ENCODE peak calls at places on chromosomes 7 and 10, in four cellular contexts. U is fibroblast of villous mesenchyme, C is lower lobe of right lung, O is OCI-LY7. F is an unnamed sample.

GRCh38 chr7:27172823-27173411 is 1.2 kb downstream of the HOXA10 start:
- DNase-seq in C (peak; percentile 40), O (no peak), U (peak; percentile 94), F (peak; percentile 88)

GRCh38 chr7:16062269-16062668 is 359.1 kb downstream of the CRPPA start:
- DNase-seq in O (no peak), U (peak; percentile 19), C (no peak), F (peak; percentile 63)

GRCh38 chr10:70441877-70442205 is 360 bp upstream of the NODAL start:
- DNase-seq in U (no peak), C (no peak), O (no peak), F (no peak)

GRCh38 chr7:27549621-27550020 is 113.1 kb downstream of the HIBADH start:
- DNase-seq in U (no peak), O (no peak), C (no peak), F (no peak)

GRCh38 chr7:104327534-104327933 is 869 bp upstream of the LHFPL3 start:
- DNase-seq in U (no peak), C (no peak), O (no peak), F (no peak)

GRCh38 chr10:123445336-123445735 is 220.8 kb upstream of the GPR26 start:
- DNase-seq in U (no peak), O (no peak), C (no peak), F (no peak)

GRCh38 chr10:74643586-74643956 is 182.8 kb upstream of the KAT6B start:
- DNase-seq in O (no peak), U (peak; percentile 1), C (no peak), F (no peak)

GRCh38 chr7:23645822-23646221 is 34.2 kb upstream of the FAM221A start:
- DNase-seq in U (no peak), C (no peak), O (no peak), F (no peak)

GRCh38 chr10:75405201-75406143 is 3.9 kb upstream of the ZNF503 start:
- DNase-seq in C (peak; percentile 76), U (no peak), O (no peak), F (no peak)

GRCh38 chr7:129831424-129832058 is 121.2 kb downstream of the UBE2H start:
- DNase-seq in C (no peak), O (no peak), U (peak; percentile 82), F (peak; percentile 93)

GRCh38 chr10:100847440-100847839 is 65.3 kb upstream of the SLF2 start:
- DNase-seq in O (no peak), U (no peak), C (no peak), F (peak; percentile 4)

GRCh38 chr7:56124981-56125380 is 8.8 kb upstream of the NUPR2 start:
- DNase-seq in O (no peak), C (no peak), U (no peak), F (no peak)

DNA sequence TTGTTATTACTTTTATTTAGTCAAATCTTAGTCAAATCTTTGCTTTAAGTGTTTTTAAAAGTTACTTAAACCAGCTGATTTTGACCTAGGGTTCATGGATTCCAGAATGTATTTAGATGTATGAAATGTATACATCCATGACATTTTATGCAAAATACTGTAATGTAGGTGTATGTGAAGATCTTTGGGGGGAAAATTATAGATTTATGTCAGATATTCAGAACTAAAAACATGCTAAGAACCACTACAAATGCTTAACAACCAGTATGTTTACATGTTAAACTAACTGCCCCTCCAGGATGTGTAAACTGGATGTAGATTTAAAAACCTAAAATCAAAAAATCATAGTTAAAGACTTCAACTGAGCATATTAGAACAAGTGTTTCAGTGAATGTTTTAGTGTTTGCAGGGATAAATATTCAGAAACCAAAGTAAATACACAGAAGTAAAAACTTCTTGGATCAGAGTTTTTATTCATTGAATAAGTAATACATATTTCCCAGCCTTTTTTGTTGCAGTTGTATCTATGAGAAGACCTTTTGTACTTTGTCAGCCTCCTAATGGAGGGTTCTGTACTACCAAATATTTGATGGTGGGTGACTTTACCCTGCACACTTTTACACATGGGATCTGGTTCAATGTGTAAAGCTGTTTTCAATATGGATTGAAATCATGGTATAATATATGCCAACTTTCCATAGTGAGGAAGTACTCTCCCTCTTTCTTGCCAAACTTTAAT is 3.9 kb downstream of the CPED1 start:
- DNase-seq in U (no peak), O (no peak), C (no peak), F (no peak)
- H3K4me3 ChIP-seq in U (peak overlapping the region; percentile 65), O (no peak overlapping the region), C (peak overlapping the region; percentile 47), F (peak overlapping the region; percentile 68)

DNA sequence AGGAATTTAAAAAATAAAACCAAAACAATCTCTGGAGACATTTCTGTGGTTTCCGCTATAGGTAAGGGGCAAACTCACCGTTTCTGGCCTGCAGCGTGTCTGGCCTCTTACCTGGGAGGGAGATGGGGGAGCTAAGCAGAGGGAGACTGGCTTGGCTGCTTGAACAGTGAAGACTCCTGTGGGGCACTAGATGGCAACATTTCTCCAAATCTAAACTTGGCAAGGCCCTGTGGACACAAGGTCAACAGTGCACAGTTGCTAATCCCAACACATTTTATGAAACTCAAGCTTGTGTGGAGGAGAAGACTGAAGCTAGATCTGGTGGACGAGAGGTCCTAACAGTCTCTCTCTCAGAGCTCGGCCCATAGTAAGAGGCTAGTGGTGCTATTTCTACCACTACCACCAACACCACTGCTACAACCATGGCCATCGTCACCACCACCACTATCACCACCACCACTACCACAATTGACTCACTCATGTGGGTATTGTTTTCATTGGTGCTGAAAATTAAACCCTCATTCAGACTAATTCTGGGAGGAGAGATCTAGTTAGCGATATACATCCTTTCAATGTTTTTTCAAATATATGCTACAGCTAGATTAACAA is 28.4 kb upstream of the CDHR3 start:
- DNase-seq in C (no peak), O (peak; percentile 55), U (peak; percentile 82), F (peak; percentile 81)
- TF ChIP-seq CTCF in C (peak; percentile 48), O (peak; percentile 72), U (peak; percentile 49), F (peak; percentile 48)

DNA sequence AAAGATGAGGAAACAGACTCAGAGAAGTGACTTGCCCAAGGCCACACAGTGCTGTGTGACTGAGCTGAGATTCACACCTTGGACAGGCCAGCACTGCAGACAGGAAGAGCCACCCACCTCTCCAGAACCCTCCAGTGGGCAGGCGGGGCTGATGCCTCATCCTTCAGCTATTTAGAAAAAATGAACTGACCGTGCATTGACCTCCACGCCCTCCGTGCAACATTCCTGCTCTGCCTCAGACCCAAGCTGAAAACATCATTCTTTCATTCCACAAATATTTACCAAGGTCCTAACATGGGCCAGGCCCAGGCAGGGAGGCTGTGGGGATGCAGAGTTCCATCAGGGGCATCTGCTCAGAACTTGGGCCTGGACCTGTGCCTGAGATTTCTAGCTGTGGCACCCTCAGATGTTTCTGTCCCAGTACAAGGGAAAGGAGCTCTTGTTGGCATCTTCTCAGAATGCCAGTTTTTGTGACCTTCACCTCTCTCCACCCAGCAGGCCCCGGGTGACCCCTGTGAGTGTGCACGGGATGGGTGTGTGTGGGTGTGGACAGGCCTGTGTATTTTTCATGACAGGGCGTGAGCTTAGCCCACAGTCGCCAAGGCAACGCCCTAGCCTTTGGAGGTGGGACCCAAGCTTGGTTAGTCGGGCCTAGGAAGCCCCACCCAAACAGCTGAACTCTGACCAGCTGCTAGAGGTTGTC is 6.5 kb downstream of the VSIR start:
- DNase-seq in O (no peak), C (peak; percentile 87), U (peak; percentile 94), F (peak; percentile 99)
- H3K4me3 ChIP-seq in O (no peak overlapping the region), C (peak overlapping the region; percentile 17), U (no peak overlapping the region), F (no peak overlapping the region)

GRCh38 chr10:105699504-105699903 is 1058.4 kb downstream of the SORCS3 start:
- DNase-seq in C (no peak), U (no peak), O (no peak), F (no peak)
- TF ChIP-seq CTCF in C (no peak), U (no peak), O (no peak), F (no peak)

GRCh38 chr7:33932832-33933468 is 27.6 kb downstream of the BMPER start:
- DNase-seq in U (peak; percentile 89), C (peak; percentile 74), O (peak; percentile 50), F (peak; percentile 96)
- H3K4me3 ChIP-seq in U (peak overlapping the region; percentile 17), C (peak overlapping the region; percentile 4), O (no peak overlapping the region), F (peak overlapping the region; percentile 14)

GRCh38 chr7:128322040-128322643 is 21.6 kb downstream of the RBM28 start:
- DNase-seq in C (no peak), O (peak; percentile 41), U (peak; percentile 49), F (peak; percentile 77)
- TF ChIP-seq CTCF in C (peak; percentile 39), O (peak; percentile 77), U (peak; percentile 53), F (peak; percentile 77)

GRCh38 chr10:30055094-30055701 is 4.2 kb downstream of the JCAD start:
- DNase-seq in O (no peak), C (no peak), U (peak; percentile 36), F (peak; percentile 84)

GRCh38 chr10:30056281-30056680 is 3.1 kb downstream of the JCAD start:
- DNase-seq in U (peak; percentile 56), O (no peak), C (no peak), F (peak; percentile 43)

GRCh38 chr10:30057421-30057841 is 2.0 kb downstream of the JCAD start:
- DNase-seq in C (no peak), U (peak; percentile 61), O (no peak), F (peak; percentile 47)

GRCh38 chr10:30058111-30058510 is 1.3 kb downstream of the JCAD start:
- DNase-seq in O (no peak), U (peak; percentile 70), C (no peak), F (no peak)

GRCh38 chr10:30056767-30057355 is 2.5 kb downstream of the JCAD start:
- DNase-seq in C (no peak), O (no peak), U (peak; percentile 37), F (no peak)
- H3K4me3 ChIP-seq in C (peak overlapping the region; percentile 73), O (no peak overlapping the region), U (peak overlapping the region; percentile 75), F (peak overlapping the region; percentile 71)

GRCh38 chr10:130338588-130339070 is 202.4 kb downstream of the GLRX3 start:
- DNase-seq in U (no peak), O (no peak), C (no peak), F (no peak)
- TF ChIP-seq CTCF in U (no peak), O (no peak), C (no peak), F (no peak)

DNA sequence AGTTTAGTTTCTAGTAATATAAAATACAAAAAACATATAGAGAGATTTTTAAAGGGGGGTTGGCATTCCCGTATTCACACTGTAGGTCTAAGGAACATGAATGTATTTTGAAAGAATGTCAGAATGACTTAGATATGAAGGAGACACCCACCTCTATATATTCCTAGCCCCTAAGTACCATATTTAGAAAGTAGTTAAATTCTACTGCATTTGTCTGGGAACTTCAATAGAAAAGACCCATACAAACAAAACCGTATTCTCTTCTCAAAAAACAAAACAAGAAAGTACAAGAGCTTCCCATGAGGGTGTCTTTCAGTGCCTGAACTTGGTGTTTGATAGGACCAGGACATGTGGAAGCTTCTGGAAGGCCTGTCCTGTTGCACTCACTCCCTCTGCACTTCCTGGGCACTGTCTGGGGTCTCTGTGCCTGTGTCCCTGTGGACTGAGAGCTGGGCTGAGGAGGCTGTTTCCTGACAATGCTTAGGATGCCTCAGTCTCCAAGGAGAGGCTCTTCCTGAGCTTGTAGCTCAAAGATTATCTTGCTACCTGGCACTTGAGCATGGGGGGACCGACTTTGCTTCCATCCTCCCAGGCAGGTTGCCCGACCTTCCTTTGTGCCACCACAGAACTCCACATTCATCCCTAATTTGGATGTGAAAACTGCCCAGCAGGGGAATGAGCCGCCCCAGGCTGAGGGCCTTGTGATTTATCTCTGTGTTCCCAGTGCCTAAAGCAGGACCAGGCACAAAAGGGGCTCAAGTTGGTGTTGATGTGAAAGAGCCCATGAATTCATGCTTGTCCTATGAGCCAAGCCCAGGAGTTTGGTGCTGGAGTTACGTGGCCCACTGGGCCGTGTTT is 44.4 kb upstream of the KLF6 start:
- DNase-seq in C (no peak), U (no peak), O (no peak), F (no peak)
- H3K4me3 ChIP-seq in C (peak overlapping the region; percentile 47), U (peak overlapping the region; percentile 48), O (peak overlapping the region; percentile 36), F (peak overlapping the region; percentile 43)

GRCh38 chr7:97107192-97107800 is 10.2 kb upstream of the SDHAF3 start:
- DNase-seq in C (no peak), O (no peak), U (no peak), F (peak; percentile 66)

GRCh38 chr7:97104719-97105129 is 12.8 kb upstream of the SDHAF3 start:
- DNase-seq in U (peak; percentile 79), O (peak; percentile 67), C (peak; percentile 87), F (peak; percentile 62)
- TF ChIP-seq CTCF in U (peak; percentile 83), O (peak; percentile 89), C (peak; percentile 83), F (peak; percentile 65)